ENCODE peak calls at places on chromosome 4, in seven cellular contexts. One of them, this sample, is unnamed. For H3K4me1, the result is how much of the 10 kb centered on the place peaks cover.

GRCh38 chr4:123478859-123479345 is 82.3 kb downstream of the SPRY1 start:
- DNase-seq in uterus: no peak
- DNase-seq in HepG2: peak
- DNase-seq in tibial nerve: no peak
- DNase-seq in tibial artery: no peak
- DNase-seq in iPS DF 6.9: no peak
- DNase-seq in A549: no peak
- DNase-seq in this sample: no peak

GRCh38 chr4:107794001-107794400 is 30.7 kb upstream of the SGMS2 start:
- DNase-seq in tibial artery: no peak
- DNase-seq in tibial nerve: no peak
- DNase-seq in HepG2: no peak
- DNase-seq in A549: no peak
- DNase-seq in iPS DF 6.9: no peak
- DNase-seq in uterus: no peak
- DNase-seq in this sample: no peak

GRCh38 chr4:81523672-81524436 is 52.1 kb upstream of the RASGEF1B start:
- DNase-seq in uterus: no peak
- DNase-seq in tibial artery: no peak
- DNase-seq in HepG2: no peak
- DNase-seq in iPS DF 6.9: no peak
- DNase-seq in A549: no peak
- DNase-seq in tibial nerve: no peak
- DNase-seq in this sample: no peak

GRCh38 chr4:184472540-184473264 is 1.6 kb downstream of the IRF2 start:
- DNase-seq in iPS DF 6.9: no peak
- DNase-seq in A549: peak
- DNase-seq in HepG2: peak
- DNase-seq in tibial nerve: peak
- DNase-seq in tibial artery: peak
- DNase-seq in uterus: peak
- DNase-seq in this sample: peak

GRCh38 chr4:166174717-166175510 is 301.9 kb downstream of the TLL1 start:
- DNase-seq in tibial artery: no peak
- DNase-seq in tibial nerve: no peak
- DNase-seq in A549: peak
- DNase-seq in iPS DF 6.9: no peak
- DNase-seq in uterus: no peak
- DNase-seq in HepG2: no peak
- DNase-seq in this sample: no peak

GRCh38 chr4:144582105-144582850 is 63.7 kb upstream of the HHIP start:
- DNase-seq in iPS DF 6.9: no peak
- DNase-seq in uterus: no peak
- DNase-seq in tibial nerve: no peak
- DNase-seq in A549: peak
- DNase-seq in tibial artery: no peak
- DNase-seq in HepG2: no peak
- DNase-seq in this sample: no peak

GRCh38 chr4:15868065-15868464 is 70.5 kb downstream of the FGFBP1 start:
- DNase-seq in tibial artery: peak
- DNase-seq in HepG2: no peak
- DNase-seq in iPS DF 6.9: no peak
- DNase-seq in tibial nerve: no peak
- DNase-seq in uterus: no peak
- DNase-seq in A549: peak
- DNase-seq in this sample: no peak

GRCh38 chr4:165725352-165725751 is 147.7 kb upstream of the TLL1 start:
- DNase-seq in uterus: no peak
- DNase-seq in iPS DF 6.9: no peak
- DNase-seq in tibial nerve: no peak
- DNase-seq in A549: no peak
- DNase-seq in HepG2: no peak
- DNase-seq in tibial artery: no peak
- DNase-seq in this sample: no peak

GRCh38 chr4:76447326-76447954 is 12.4 kb downstream of the SHROOM3 start:
- DNase-seq in tibial nerve: no peak
- DNase-seq in iPS DF 6.9: no peak
- DNase-seq in uterus: no peak
- DNase-seq in HepG2: no peak
- DNase-seq in A549: no peak
- DNase-seq in tibial artery: no peak
- DNase-seq in this sample: no peak

GRCh38 chr4:125526420-125526819 is 211.7 kb downstream of the FAT4 start:
- DNase-seq in tibial artery: no peak
- DNase-seq in iPS DF 6.9: no peak
- DNase-seq in tibial nerve: no peak
- DNase-seq in A549: no peak
- DNase-seq in uterus: no peak
- DNase-seq in HepG2: no peak
- DNase-seq in this sample: no peak

GRCh38 chr4:87823741-87824140 is 9.0 kb upstream of the MEPE start:
- DNase-seq in tibial nerve: no peak
- DNase-seq in iPS DF 6.9: no peak
- DNase-seq in tibial artery: no peak
- DNase-seq in uterus: no peak
- DNase-seq in HepG2: no peak
- DNase-seq in A549: no peak
- DNase-seq in this sample: no peak

GRCh38 chr4:2049381-2049780 is 9.7 kb upstream of the NAT8L start:
- DNase-seq in iPS DF 6.9: no peak
- DNase-seq in HepG2: no peak
- DNase-seq in tibial nerve: no peak
- DNase-seq in tibial artery: no peak
- DNase-seq in uterus: no peak
- DNase-seq in A549: no peak
- DNase-seq in this sample: no peak

GRCh38 chr4:4533461-4534169 is 8.2 kb downstream of the STX18 start:
- DNase-seq in A549: no peak
- DNase-seq in iPS DF 6.9: no peak
- DNase-seq in HepG2: no peak
- DNase-seq in uterus: no peak
- DNase-seq in tibial nerve: no peak
- DNase-seq in tibial artery: no peak
- DNase-seq in this sample: no peak

GRCh38 chr4:109972786-109973528 is 60.3 kb downstream of the EGF start:
- DNase-seq in A549: no peak
- DNase-seq in iPS DF 6.9: no peak
- DNase-seq in tibial nerve: no peak
- DNase-seq in uterus: no peak
- DNase-seq in tibial artery: no peak
- DNase-seq in HepG2: peak
- DNase-seq in this sample: no peak

DNA sequence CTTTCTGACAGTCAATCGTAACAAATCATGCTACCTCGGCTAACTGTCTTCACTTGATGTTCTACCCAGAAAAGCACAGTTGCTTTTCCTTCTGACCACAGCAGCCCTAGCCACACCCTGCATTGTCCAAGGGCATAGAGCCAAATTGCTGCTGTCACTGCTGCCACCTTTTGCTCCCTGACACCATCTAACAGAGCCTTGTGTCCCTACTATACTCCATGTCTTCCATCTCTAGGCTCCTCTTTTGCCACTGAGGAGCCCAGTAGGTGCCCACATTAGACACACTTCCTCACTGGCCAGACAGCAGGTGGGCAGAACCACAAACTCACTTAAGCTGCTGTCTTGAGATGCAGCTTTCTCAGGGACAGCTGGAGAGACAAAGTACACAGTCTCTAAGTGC is 91.4 kb downstream of the ANXA3 start:
- DNase-seq in tibial nerve: no peak
- DNase-seq in uterus: no peak
- DNase-seq in A549: no peak
- DNase-seq in iPS DF 6.9: no peak
- DNase-seq in tibial artery: no peak
- DNase-seq in HepG2: no peak
- DNase-seq in this sample: no peak
- H3K4me1 ChIP-seq in tibial nerve: half or more
- H3K4me1 ChIP-seq in uterus: under half
- H3K4me1 ChIP-seq in A549: under half
- H3K4me1 ChIP-seq in iPS DF 6.9: under half
- H3K4me1 ChIP-seq in tibial artery: under half
- H3K4me1 ChIP-seq in HepG2: under half
- H3K4me1 ChIP-seq in this sample: under half

DNA sequence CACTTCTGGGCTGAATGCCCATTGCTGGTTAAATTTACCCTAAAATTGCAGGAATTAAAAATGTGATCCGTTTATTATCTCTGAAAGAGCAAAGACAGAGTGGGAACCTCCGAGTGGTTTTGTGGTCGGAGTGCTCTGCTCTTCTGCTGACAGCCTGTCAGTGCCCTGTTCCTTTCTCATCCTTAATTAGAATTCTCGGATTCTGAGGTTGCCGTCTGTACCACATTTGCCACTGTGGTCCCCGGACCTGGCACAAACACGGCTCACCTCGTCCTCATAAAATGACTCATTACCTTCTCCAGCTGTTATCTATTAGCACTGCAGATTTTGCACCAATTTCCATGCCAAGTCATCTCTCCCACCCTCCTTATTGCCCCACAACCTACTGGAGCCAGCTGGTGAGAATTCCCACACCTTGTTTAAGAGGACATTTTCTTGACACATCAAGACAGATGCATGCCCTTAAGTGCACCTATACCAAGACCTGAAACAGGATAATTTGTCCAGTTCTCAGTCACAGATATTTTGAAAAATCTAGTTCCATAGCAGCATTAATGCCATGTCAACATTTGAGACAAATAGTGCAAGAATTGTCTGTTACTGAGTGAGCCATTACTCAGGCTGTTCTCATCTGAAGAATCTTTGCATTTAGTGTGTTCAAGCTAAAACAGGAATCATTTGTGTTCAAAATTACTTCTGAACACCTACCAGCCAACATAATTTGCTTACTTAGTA is 355.1 kb downstream of the KCNIP4 start:
- DNase-seq in uterus: no peak
- DNase-seq in iPS DF 6.9: no peak
- DNase-seq in tibial nerve: no peak
- DNase-seq in tibial artery: no peak
- DNase-seq in A549: no peak
- DNase-seq in HepG2: no peak
- DNase-seq in this sample: no peak
- H3K4me1 ChIP-seq in uterus: under half
- H3K4me1 ChIP-seq in iPS DF 6.9: under half
- H3K4me1 ChIP-seq in tibial nerve: under half
- H3K4me1 ChIP-seq in tibial artery: under half
- H3K4me1 ChIP-seq in A549: under half
- H3K4me1 ChIP-seq in HepG2: under half
- H3K4me1 ChIP-seq in this sample: under half

GRCh38 chr4:84378277-84378838 is 120.7 kb downstream of the NKX6-1 start:
- DNase-seq in A549: no peak
- DNase-seq in uterus: no peak
- DNase-seq in iPS DF 6.9: no peak
- DNase-seq in tibial nerve: no peak
- DNase-seq in HepG2: no peak
- DNase-seq in tibial artery: no peak
- DNase-seq in this sample: no peak
- H3K4me1 ChIP-seq in A549: under half
- H3K4me1 ChIP-seq in uterus: under half
- H3K4me1 ChIP-seq in iPS DF 6.9: under half
- H3K4me1 ChIP-seq in tibial nerve: under half
- H3K4me1 ChIP-seq in HepG2: under half
- H3K4me1 ChIP-seq in tibial artery: under half
- H3K4me1 ChIP-seq in this sample: under half

DNA sequence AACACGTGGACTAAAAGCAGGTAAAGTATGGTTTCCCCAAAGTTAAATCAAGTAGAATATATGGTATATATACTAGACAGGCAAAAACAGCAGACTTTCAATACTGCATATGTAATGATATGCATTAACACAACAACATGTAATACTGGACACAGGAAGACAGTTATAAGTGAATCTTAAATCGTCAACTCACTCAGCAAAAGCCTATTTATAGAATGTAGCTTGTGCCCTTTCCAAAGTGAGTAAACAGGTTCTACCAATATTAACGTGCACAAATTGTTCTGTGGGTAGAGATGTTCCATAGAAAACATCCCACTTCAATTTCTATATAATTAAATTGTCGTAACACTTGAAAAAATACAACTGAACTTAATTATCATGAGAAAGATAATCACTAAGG is 30.6 kb downstream of the FAM241A start:
- DNase-seq in iPS DF 6.9: no peak
- DNase-seq in A549: no peak
- DNase-seq in HepG2: no peak
- DNase-seq in tibial nerve: no peak
- DNase-seq in uterus: no peak
- DNase-seq in tibial artery: no peak
- DNase-seq in this sample: no peak
- H3K4me1 ChIP-seq in iPS DF 6.9: under half
- H3K4me1 ChIP-seq in A549: under half
- H3K4me1 ChIP-seq in HepG2: under half
- H3K4me1 ChIP-seq in tibial nerve: under half
- H3K4me1 ChIP-seq in uterus: under half
- H3K4me1 ChIP-seq in tibial artery: under half
- H3K4me1 ChIP-seq in this sample: under half

GRCh38 chr4:153521995-153522799 is 56.0 kb downstream of the TMEM131L start:
- DNase-seq in uterus: no peak
- DNase-seq in tibial nerve: no peak
- DNase-seq in A549: no peak
- DNase-seq in iPS DF 6.9: no peak
- DNase-seq in tibial artery: no peak
- DNase-seq in HepG2: no peak
- DNase-seq in this sample: no peak

GRCh38 chr4:153521467-153521866 is 55.3 kb downstream of the TMEM131L start:
- DNase-seq in uterus: no peak
- DNase-seq in tibial artery: no peak
- DNase-seq in tibial nerve: no peak
- DNase-seq in iPS DF 6.9: no peak
- DNase-seq in A549: no peak
- DNase-seq in HepG2: no peak
- DNase-seq in this sample: no peak

GRCh38 chr4:153523171-153523757 is 57.1 kb downstream of the TMEM131L start:
- DNase-seq in iPS DF 6.9: no peak
- DNase-seq in A549: no peak
- DNase-seq in tibial artery: no peak
- DNase-seq in uterus: no peak
- DNase-seq in tibial nerve: no peak
- DNase-seq in HepG2: no peak
- DNase-seq in this sample: no peak

GRCh38 chr4:153522800-153523089 is 56.6 kb downstream of the TMEM131L start:
- DNase-seq in uterus: no peak
- DNase-seq in A549: no peak
- DNase-seq in HepG2: no peak
- DNase-seq in tibial nerve: no peak
- DNase-seq in tibial artery: no peak
- DNase-seq in iPS DF 6.9: no peak
- DNase-seq in this sample: no peak

GRCh38 chr4:153523941-153524386 is 57.8 kb downstream of the TMEM131L start:
- DNase-seq in HepG2: no peak
- DNase-seq in uterus: no peak
- DNase-seq in tibial artery: no peak
- DNase-seq in tibial nerve: no peak
- DNase-seq in iPS DF 6.9: no peak
- DNase-seq in A549: no peak
- DNase-seq in this sample: no peak
- H3K4me1 ChIP-seq in HepG2: under half
- H3K4me1 ChIP-seq in uterus: under half
- H3K4me1 ChIP-seq in tibial artery: under half
- H3K4me1 ChIP-seq in tibial nerve: under half
- H3K4me1 ChIP-seq in iPS DF 6.9: under half
- H3K4me1 ChIP-seq in A549: under half
- H3K4me1 ChIP-seq in this sample: under half